ENCODE peak calls at places on chromosomes 5 and 9, in six cellular contexts. U, A, D, G, K and J are unnamed samples.

GRCh38 chr9:14136047-14136446 is 177.9 kb downstream of the NFIB start:
- DNase-seq in U (no peak), A (no peak), D (no peak), G (no peak), K (no peak), J (no peak)

GRCh38 chr5:151155149-151155776 is 2.3 kb downstream of the ANXA6 start:
- DNase-seq in U (no peak), A (no peak), D (peak; percentile 57), G (no peak), K (peak; percentile 86), J (no peak)

GRCh38 chr9:122065923-122066629 is 27.0 kb downstream of the TTLL11 start:
- DNase-seq in U (no peak), A (no peak), D (no peak), G (no peak), K (no peak), J (no peak)

GRCh38 chr9:129223551-129224208 is 45.6 kb upstream of the IER5L start:
- DNase-seq in U (no peak), A (peak; percentile 48), D (no peak), G (no peak), K (no peak), J (no peak)

GRCh38 chr5:73494716-73495115 is 3.5 kb upstream of the BTF3 start:
- DNase-seq in U (no peak), A (no peak), D (no peak), G (no peak), K (no peak), J (no peak)

GRCh38 chr5:34007116-34007674 is 655 bp downstream of the AMACR start:
- DNase-seq in U (no peak), A (no peak), D (no peak), G (no peak), K (peak; percentile 75), J (no peak)

GRCh38 chr5:178293815-178294214 is 61.2 kb upstream of the PHYKPL start:
- DNase-seq in U (no peak), A (no peak), D (no peak), G (no peak), K (peak; percentile 47), J (peak; percentile 3)

GRCh38 chr5:169956756-169957155 is 23.5 kb downstream of the INSYN2B start:
- DNase-seq in U (no peak), A (no peak), D (no peak), G (no peak), K (no peak), J (no peak)

GRCh38 chr9:131885144-131885609 is 145.3 kb upstream of the RAPGEF1 start:
- DNase-seq in U (no peak), A (no peak), D (no peak), G (no peak), K (no peak), J (no peak)

GRCh38 chr5:133531178-133531577 is 81.2 kb downstream of the FSTL4 start:
- DNase-seq in U (no peak), A (no peak), D (no peak), G (no peak), K (no peak), J (no peak)

GRCh38 chr9:99169982-99170761 is 51.6 kb downstream of the ALG2 start:
- DNase-seq in U (no peak), A (peak; percentile 78), D (no peak), G (no peak), K (no peak), J (peak; percentile 73)

GRCh38 chr9:89999176-89999533 is 394.3 kb downstream of the GADD45G start:
- DNase-seq in U (no peak), A (no peak), D (no peak), G (no peak), K (no peak), J (no peak)

GRCh38 chr5:1883120-1883924 is 597 bp upstream of the IRX4 start:
- DNase-seq in U (no peak), A (peak; percentile 45), D (no peak), G (no peak), K (peak; percentile 67), J (peak; percentile 71)

GRCh38 chr5:180093241-180093640 is 21.7 kb upstream of the RNF130 start:
- DNase-seq in U (no peak), A (no peak), D (no peak), G (no peak), K (no peak), J (no peak)

DNA sequence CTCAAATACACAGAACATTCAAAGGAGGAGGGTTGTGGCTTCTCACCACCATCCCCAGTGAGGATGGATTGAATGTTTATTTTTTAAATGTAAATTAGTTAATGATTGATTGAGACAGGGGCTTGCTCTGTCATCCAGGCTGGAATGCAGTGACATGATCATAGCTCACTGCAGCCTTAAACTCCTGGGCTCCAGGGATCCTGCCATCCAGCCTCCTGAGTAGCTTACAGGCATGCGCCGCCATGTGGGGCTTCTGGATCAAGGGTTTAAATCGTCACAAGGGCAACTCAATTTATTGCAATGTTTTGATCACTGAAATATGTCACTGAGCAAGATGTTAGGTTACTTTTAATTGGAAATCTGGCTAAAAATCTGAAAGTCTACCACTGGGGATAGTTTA is 55.5 kb upstream of the CARTPT start:
- DNase-seq in U (no peak), A (no peak), D (no peak), G (no peak), K (no peak), J (no peak)
- TF ChIP-seq CTCF in U (no peak), A (no peak), D (no peak), G (no peak), K (no peak), J (no peak)

GRCh38 chr5:6202615-6203365 is 175.6 kb downstream of the MED10 start:
- DNase-seq in U (no peak), A (peak; percentile 34), D (no peak), G (no peak), K (no peak), J (peak; percentile 33)
- TF ChIP-seq CTCF in U (no peak), A (peak; percentile 59), D (no peak), G (no peak), K (no peak), J (peak; percentile 42)

GRCh38 chr9:114434878-114435311 is 47.1 kb upstream of the AKNA start:
- DNase-seq in U (no peak), A (peak; percentile 53), D (peak; percentile 54), G (no peak), K (no peak), J (no peak)
- TF ChIP-seq CTCF in U (peak; percentile 84), A (peak; percentile 91), D (peak; percentile 72), G (peak; percentile 16), K (peak; percentile 57), J (no peak)

DNA sequence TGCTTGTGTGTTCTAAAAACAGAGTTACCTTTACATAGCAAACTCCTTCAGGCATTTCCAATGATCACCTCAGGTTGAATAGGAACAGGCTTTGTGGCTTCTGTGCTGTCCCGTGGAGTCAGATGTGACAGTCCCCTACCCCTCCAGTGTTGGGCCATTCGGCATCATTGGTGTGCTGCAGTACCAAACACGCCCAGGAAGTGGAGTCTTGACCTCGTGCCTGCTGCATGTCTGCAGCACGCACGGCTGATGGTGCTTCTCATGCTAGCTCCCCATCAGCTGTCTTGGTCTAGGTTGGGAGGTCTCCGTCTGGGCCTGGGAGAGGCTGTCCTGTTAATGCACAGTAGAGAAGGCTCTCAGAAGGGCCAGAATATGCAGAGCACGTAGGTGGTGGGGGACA is 42.5 kb upstream of the PHF2 start:
- DNase-seq in U (no peak), A (no peak), D (no peak), G (no peak), K (no peak), J (no peak)
- TF ChIP-seq CTCF in U (no peak), A (peak; percentile 29), D (no peak), G (no peak), K (no peak), J (no peak)